ENCODE peak calls at places on chromosomes 5 and 9, in five cellular contexts. P, O, F, R and K are unnamed samples.
A peak's percentile ranks its signal among the peaks of the same experiment; 100 is the strongest.

GRCh38 chr9:116494815-116495634 is 192.1 kb upstream of the TRIM32 start:
- DNase-seq in F (no peak), P (no peak), O (peak; percentile 62), R (peak; percentile 39), K (no peak)

GRCh38 chr9:126057869-126058467 is 268.7 kb upstream of the MVB12B start:
- DNase-seq in F (no peak), R (no peak), O (no peak), P (no peak), K (no peak)

GRCh38 chr9:136529516-136530471 is 16.1 kb downstream of the NOTCH1 start:
- DNase-seq in R (no peak), F (no peak), P (no peak), O (no peak), K (no peak)

GRCh38 chr5:141513627-141514329 is 24.9 kb downstream of the PCDHGC5 start:
- DNase-seq in O (peak; percentile 68), P (peak; percentile 56), F (no peak), R (peak; percentile 92), K (peak; percentile 26)

GRCh38 chr5:25094219-25094618 is 449.4 kb upstream of the CDH10 start:
- DNase-seq in R (no peak), F (no peak), P (no peak), O (no peak), K (no peak)

GRCh38 chr5:861442-862366 is 10.9 kb upstream of the ZDHHC11 start:
- DNase-seq in F (no peak), O (no peak), P (no peak), R (no peak), K (no peak)

GRCh38 chr5:9419794-9420193 is 126.1 kb downstream of the SEMA5A start:
- DNase-seq in O (no peak), P (no peak), R (no peak), F (no peak), K (no peak)

GRCh38 chr5:35050541-35051126 is 2.9 kb upstream of the AGXT2 start:
- DNase-seq in O (no peak), P (no peak), R (no peak), F (no peak), K (no peak)

GRCh38 chr5:54689411-54690251 is 172.1 kb downstream of the SNX18 start:
- DNase-seq in F (no peak), P (no peak), R (no peak), O (no peak), K (no peak)

GRCh38 chr9:78612089-78612488 is 315.2 kb downstream of the PSAT1 start:
- DNase-seq in R (no peak), O (no peak), F (no peak), P (no peak), K (no peak)

GRCh38 chr5:56671571-56671970 is 143.8 kb upstream of the MAP3K1 start:
- DNase-seq in R (no peak), P (no peak), O (no peak), F (no peak), K (no peak)

GRCh38 chr5:38445374-38446028 is 110.9 kb downstream of the LIFR start:
- DNase-seq in O (no peak), P (no peak), R (no peak), F (no peak), K (no peak)

GRCh38 chr9:109624143-109624542 is 126.0 kb upstream of the PTPN3 start:
- DNase-seq in R (no peak), O (no peak), P (no peak), F (no peak), K (no peak)

GRCh38 chr9:81979196-81979595 is 9.4 kb upstream of the SPATA31D1 start:
- DNase-seq in P (no peak), O (no peak), F (no peak), R (no peak), K (no peak)

GRCh38 chr5:150846651-150847333 is 471 bp downstream of the IRGM start:
- DNase-seq in F (peak; percentile 39), P (peak; percentile 69), O (no peak), R (peak; percentile 72), K (peak; percentile 71)

GRCh38 chr9:134474058-134474370 is 147.8 kb downstream of the RXRA start:
- DNase-seq in O (no peak), F (no peak), R (peak; percentile 45), P (no peak), K (no peak)

GRCh38 chr5:54285573-54286124 is 24.7 kb downstream of the ARL15 start:
- DNase-seq in F (no peak), P (no peak), R (no peak), O (no peak), K (no peak)

GRCh38 chr9:123669355-123669754 is 260.6 kb downstream of the DENND1A start:
- DNase-seq in F (no peak), P (no peak), O (no peak), R (no peak), K (no peak)

GRCh38 chr9:88747768-88748167 is 212.8 kb downstream of the NXNL2 start:
- DNase-seq in F (no peak), O (no peak), R (peak; percentile 67), P (no peak), K (no peak)
- H3K27ac ChIP-seq in F (no peak overlapping the region), O (no peak overlapping the region), R (peak overlapping the region; percentile 52), P (no peak overlapping the region), K (no peak overlapping the region)

GRCh38 chr9:19894975-19895374 is 106.1 kb upstream of the SLC24A2 start:
- DNase-seq in P (no peak), F (no peak), R (no peak), O (no peak), K (no peak)
- H3K27ac ChIP-seq in P (no peak overlapping the region), F (no peak overlapping the region), R (no peak overlapping the region), O (no peak overlapping the region), K (no peak overlapping the region)

GRCh38 chr9:35686222-35687203 is 3.2 kb downstream of the TPM2 start:
- DNase-seq in F (no peak), P (no peak), O (peak; percentile 31), R (no peak), K (no peak)
- H3K27ac ChIP-seq in F (no peak overlapping the region), P (no peak overlapping the region), O (no peak overlapping the region), R (peak overlapping the region; percentile 31), K (no peak overlapping the region)

GRCh38 chr5:71865665-71866320 is 146.7 kb downstream of the CARTPT start:
- DNase-seq in P (no peak), R (no peak), F (no peak), O (no peak), K (no peak)

GRCh38 chr5:71861682-71862457 is 142.8 kb downstream of the CARTPT start:
- DNase-seq in P (no peak), R (no peak), F (no peak), O (no peak), K (no peak)

GRCh38 chr5:71865202-71865601 is 146.1 kb downstream of the CARTPT start:
- DNase-seq in F (no peak), O (no peak), P (no peak), R (no peak), K (no peak)

GRCh38 chr5:71860048-71860447 is 141.0 kb downstream of the CARTPT start:
- DNase-seq in F (no peak), R (no peak), P (no peak), O (no peak), K (no peak)

DNA sequence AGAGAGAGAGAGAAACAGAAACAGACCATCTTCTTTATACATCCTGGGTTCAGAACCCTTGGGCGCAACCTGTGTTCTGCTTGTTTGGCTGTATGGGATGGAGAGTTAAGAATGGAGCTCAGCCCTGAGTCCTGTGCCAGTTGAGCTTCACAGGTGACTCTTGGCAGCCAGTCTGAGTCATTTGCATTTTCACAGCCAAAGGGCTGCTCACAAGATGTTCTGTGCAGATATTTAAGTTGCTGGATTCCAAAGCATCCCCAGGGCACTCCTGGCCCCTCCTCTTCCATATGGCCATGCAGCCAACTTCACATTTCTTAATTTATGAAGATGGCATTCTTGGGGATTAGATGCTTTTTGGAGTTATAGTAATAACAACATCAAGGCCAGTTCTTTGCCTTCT is 143.6 kb downstream of the CARTPT start:
- DNase-seq in R (no peak), O (no peak), P (no peak), F (no peak), K (no peak)
- H3K27ac ChIP-seq in R (no peak overlapping the region), O (no peak overlapping the region), P (no peak overlapping the region), F (no peak overlapping the region), K (no peak overlapping the region)

GRCh38 chr5:80495891-80496290 is 8.0 kb downstream of the FAM151B start:
- DNase-seq in R (no peak), F (no peak), O (no peak), P (no peak), K (no peak)
- H3K27ac ChIP-seq in R (no peak overlapping the region), F (no peak overlapping the region), O (no peak overlapping the region), P (no peak overlapping the region), K (no peak overlapping the region)

DNA sequence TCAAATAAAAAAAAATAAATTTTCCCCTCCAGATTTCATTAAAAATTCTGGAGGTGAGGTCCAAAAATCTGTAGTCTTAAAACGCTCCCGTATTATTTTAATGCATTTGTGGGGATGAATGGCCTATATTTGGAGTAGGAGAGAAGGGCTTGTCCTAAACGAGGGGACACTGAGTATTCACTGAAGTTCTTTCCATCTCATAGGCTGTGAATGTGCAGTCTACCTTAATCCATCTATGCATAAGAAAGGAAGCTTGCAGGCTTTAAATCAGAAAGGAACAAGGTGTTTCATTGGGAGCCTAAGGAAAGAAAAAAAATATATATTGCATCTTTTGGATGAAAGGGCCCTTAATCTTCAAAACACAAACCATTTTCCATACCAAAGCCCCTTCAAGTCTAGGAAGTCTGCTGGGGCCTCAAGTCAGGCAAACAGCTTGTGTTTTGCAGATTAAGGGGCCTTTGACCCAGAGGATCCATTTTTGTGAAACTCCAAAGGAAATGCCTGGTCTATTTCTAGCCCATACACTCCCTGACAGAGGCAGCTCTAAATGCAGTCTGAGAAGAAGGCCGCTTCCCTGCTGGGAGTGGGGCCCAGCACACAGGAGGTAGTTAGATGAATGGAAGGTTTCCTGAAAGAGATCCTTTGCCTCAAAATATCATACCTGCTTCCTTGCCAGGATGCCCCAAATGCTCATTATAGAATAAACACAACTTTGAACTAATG is 35.6 kb downstream of the BRINP1 start:
- DNase-seq in P (no peak), F (no peak), O (no peak), R (no peak), K (no peak)
- H3K27ac ChIP-seq in P (no peak overlapping the region), F (no peak overlapping the region), O (no peak overlapping the region), R (no peak overlapping the region), K (no peak overlapping the region)

GRCh38 chr5:136036293-136036911 is 7.6 kb downstream of the TGFBI start:
- DNase-seq in R (no peak), F (no peak), P (no peak), O (no peak), K (no peak)
- H3K27ac ChIP-seq in R (peak overlapping the region; percentile 11), F (peak overlapping the region; percentile 60), P (peak overlapping the region; percentile 13), O (no peak overlapping the region), K (peak overlapping the region; percentile 25)

GRCh38 chr9:130950039-130950311 is 10.9 kb upstream of the FIBCD1 start:
- DNase-seq in O (no peak), F (no peak), R (no peak), P (no peak), K (no peak)
- H3K27ac ChIP-seq in O (no peak overlapping the region), F (no peak overlapping the region), R (no peak overlapping the region), P (no peak overlapping the region), K (no peak overlapping the region)